ENCODE peak calls at places on chromosomes 5 and 9, in four cellular contexts. M is H1, R is K562, C is HepG2. D is an unnamed sample.

GRCh38 chr9:37104183-37104889 is 16.0 kb upstream of the ZCCHC7 start:
- DNase-seq in R (no peak), C (no peak), M (no peak), D (peak)

GRCh38 chr5:66113160-66113559 is 30.9 kb upstream of the SREK1 start:
- DNase-seq in M (no peak), R (no peak), C (peak), D (peak)

GRCh38 chr5:138954257-138955012 is 79.3 kb upstream of the LRRTM2 start:
- DNase-seq in R (no peak), M (no peak), C (no peak), D (no peak)

GRCh38 chr9:109297899-109298298 is 23.0 kb downstream of the EPB41L4B start:
- DNase-seq in R (no peak), C (no peak), M (no peak), D (no peak)

GRCh38 chr9:27431573-27431972 is 92.5 kb upstream of the IFNK start:
- DNase-seq in R (no peak), C (no peak), M (no peak), D (no peak)

GRCh38 chr5:107469485-107469884 is 201.3 kb downstream of the EFNA5 start:
- DNase-seq in R (no peak), M (no peak), C (no peak), D (peak)

GRCh38 chr5:56190500-56190899 is 42.6 kb downstream of the ANKRD55 start:
- DNase-seq in C (no peak), M (no peak), R (no peak), D (no peak)

GRCh38 chr5:155481182-155481581 is 467.6 kb downstream of the KIF4B start:
- DNase-seq in C (no peak), M (no peak), R (no peak), D (no peak)

GRCh38 chr5:134079748-134080581 is 34.5 kb upstream of the TCF7 start:
- DNase-seq in C (no peak), R (no peak), M (no peak), D (no peak)

GRCh38 chr9:68768619-68769018 is 63.6 kb downstream of the PIP5K1B start:
- DNase-seq in M (no peak), C (no peak), R (no peak), D (no peak)

GRCh38 chr9:131545003-131545785 is at the start of gene PRRT1B:
- DNase-seq in R (no peak), C (peak), M (no peak), D (peak)

GRCh38 chr9:92377904-92378303 is 26.5 kb downstream of the OGN start:
- DNase-seq in R (no peak), M (no peak), C (no peak), D (no peak)

GRCh38 chr5:55541056-55541635 is 6.4 kb upstream of the PLPP1 start:
- DNase-seq in M (no peak), C (no peak), R (no peak), D (no peak)

GRCh38 chr9:108953983-108954574 is 19.9 kb downstream of the ABITRAM start:
- DNase-seq in R (peak), M (no peak), C (peak), D (peak)

GRCh38 chr9:96417610-96418073 is 528 bp downstream of the ZNF367 start:
- DNase-seq in R (no peak), M (no peak), C (no peak), D (no peak)

GRCh38 chr9:35603506-35603985 is 1.5 kb upstream of the TESK1 start:
- DNase-seq in C (peak), R (no peak), M (no peak), D (no peak)

GRCh38 chr5:5340206-5340729 is 82.2 kb upstream of the ICE1 start:
- DNase-seq in M (peak), C (peak), R (peak), D (peak)

GRCh38 chr5:99317136-99317535 is 388.3 kb upstream of the CHD1 start:
- DNase-seq in M (no peak), R (no peak), C (no peak), D (no peak)

GRCh38 chr5:128693779-128694178 is 155.7 kb upstream of the FBN2 start:
- DNase-seq in M (no peak), C (no peak), R (no peak), D (no peak)

GRCh38 chr5:37867634-37868033 is 27.8 kb upstream of the GDNF start:
- DNase-seq in M (no peak), C (no peak), R (no peak), D (no peak)

GRCh38 chr5:41921166-41921565 is 3.9 kb upstream of the FBXO4 start:
- DNase-seq in R (no peak), M (no peak), C (no peak), D (no peak)

GRCh38 chr5:80516826-80517225 is 28.9 kb downstream of the FAM151B start:
- DNase-seq in R (peak), C (no peak), M (no peak), D (peak)

GRCh38 chr9:110745656-110746055 is 77.1 kb downstream of the MUSK start:
- DNase-seq in C (no peak), R (no peak), M (no peak), D (no peak)

GRCh38 chr5:173211284-173211683 is 23.7 kb downstream of the NKX2-5 start:
- DNase-seq in C (no peak), M (no peak), R (no peak), D (no peak)

GRCh38 chr9:137619240-137620090 is 660 bp downstream of the EHMT1 start:
- DNase-seq in C (no peak), M (no peak), R (no peak), D (no peak)

GRCh38 chr9:89422151-89422918 is 75.6 kb downstream of the SEMA4D start:
- DNase-seq in M (no peak), C (no peak), R (no peak), D (no peak)

GRCh38 chr5:24804221-24804681 is 159.5 kb upstream of the CDH10 start:
- DNase-seq in M (no peak), C (no peak), R (no peak), D (no peak)

GRCh38 chr5:149172709-149173505 is 31.6 kb downstream of the ABLIM3 start:
- DNase-seq in R (no peak), M (no peak), C (peak), D (no peak)

GRCh38 chr5:157671592-157672330 is 428 bp downstream of the C5orf52 start:
- DNase-seq in C (no peak), R (no peak), M (no peak), D (no peak)

GRCh38 chr5:122264610-122265009 is 47.4 kb upstream of the SNCAIP start:
- DNase-seq in C (no peak), R (no peak), M (no peak), D (no peak)

GRCh38 chr9:89619019-89619418 is 14.2 kb downstream of the GADD45G start:
- DNase-seq in R (peak), C (no peak), M (no peak), D (no peak)

GRCh38 chr5:134581241-134581981 is 51.2 kb downstream of the SAR1B start:
- DNase-seq in R (no peak), M (no peak), C (no peak), D (no peak)

GRCh38 chr9:78133751-78134150 is 102.1 kb upstream of the CEP78 start:
- DNase-seq in C (no peak), M (no peak), R (no peak), D (no peak)

GRCh38 chr5:132477784-132478497 is 12.6 kb downstream of the IRF1 start:
- DNase-seq in C (no peak), R (no peak), M (no peak), D (no peak)

GRCh38 chr9:97859346-97859745 is 6.3 kb downstream of the FOXE1 start:
- DNase-seq in C (no peak), M (no peak), R (no peak), D (no peak)

GRCh38 chr9:126411225-126411947 is 84.8 kb downstream of the MVB12B start:
- DNase-seq in M (no peak), R (no peak), C (no peak), D (no peak)

GRCh38 chr9:110029422-110029814 is 178.5 kb downstream of the C9orf152 start:
- DNase-seq in C (peak), M (no peak), R (no peak), D (peak)

GRCh38 chr9:122075135-122076030 is 17.7 kb downstream of the TTLL11 start:
- DNase-seq in M (no peak), R (no peak), C (no peak), D (no peak)

DNA sequence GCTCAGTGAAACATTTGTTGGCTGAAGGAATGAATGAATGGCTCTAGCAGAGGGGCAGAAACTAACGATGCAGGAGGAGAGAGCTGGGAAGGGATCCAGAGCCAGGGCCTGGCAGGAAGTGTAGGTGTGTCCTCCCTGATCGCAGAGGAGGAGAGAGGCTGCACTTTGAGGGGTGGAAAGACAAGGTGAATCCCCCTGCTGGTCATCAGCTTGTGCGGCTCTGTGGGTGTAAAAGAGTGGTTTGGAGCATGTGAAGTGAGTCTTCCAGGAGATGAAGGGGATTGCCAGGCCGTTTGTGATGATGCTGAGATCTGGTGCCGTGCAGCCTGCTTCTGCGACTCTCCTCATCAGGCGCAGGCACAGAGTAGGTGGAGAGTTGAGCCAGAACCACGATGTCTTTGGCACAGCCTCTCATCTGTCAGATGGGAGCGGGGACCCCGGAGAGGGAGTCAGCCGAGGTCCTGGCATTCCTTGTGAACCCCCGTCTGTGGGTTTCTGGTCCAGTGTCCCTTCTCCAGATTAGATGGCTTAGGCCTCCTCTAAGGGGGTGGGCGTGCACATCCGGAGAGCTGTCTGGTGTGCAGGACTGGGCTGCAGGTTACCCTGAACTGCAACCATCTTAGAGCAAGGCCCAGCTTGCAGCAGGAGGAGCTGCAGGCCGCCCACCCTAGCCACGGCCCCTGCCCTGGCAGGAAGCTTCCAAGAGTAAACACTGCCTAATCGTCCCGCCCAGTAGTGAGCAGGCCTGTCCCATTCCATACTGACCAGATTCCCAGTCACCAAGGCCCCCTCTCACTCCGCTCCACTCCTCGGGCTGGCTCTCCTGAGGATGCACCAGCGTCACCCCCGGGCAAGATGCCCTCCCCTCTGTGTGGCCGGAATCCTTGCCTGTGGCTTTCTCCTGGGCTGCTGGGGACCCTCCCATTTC is at the start of gene ADAMTS13:
- DNase-seq in R (no peak), M (no peak), C (peak), D (peak)
- TF ChIP-seq RNF2 in R (no peak), M (no peak), C (no peak), D (no peak)

GRCh38 chr9:91130796-91131318 is 230.9 kb downstream of the AUH start:
- DNase-seq in C (no peak), M (no peak), R (no peak), D (no peak)

GRCh38 chr9:91127653-91128052 is 234.1 kb downstream of the AUH start:
- DNase-seq in R (no peak), C (no peak), M (no peak), D (no peak)

GRCh38 chr9:91132576-91133073 is 229.1 kb downstream of the AUH start:
- DNase-seq in R (no peak), C (no peak), M (no peak), D (no peak)

GRCh38 chr9:91134608-91135007 is 227.1 kb downstream of the AUH start:
- DNase-seq in C (no peak), M (no peak), R (no peak), D (no peak)

GRCh38 chr9:91131433-91131839 is 230.3 kb downstream of the AUH start:
- DNase-seq in C (no peak), R (no peak), M (no peak), D (peak)
- TF ChIP-seq RNF2 in C (no peak), R (no peak), M (no peak), D (no peak)

DNA sequence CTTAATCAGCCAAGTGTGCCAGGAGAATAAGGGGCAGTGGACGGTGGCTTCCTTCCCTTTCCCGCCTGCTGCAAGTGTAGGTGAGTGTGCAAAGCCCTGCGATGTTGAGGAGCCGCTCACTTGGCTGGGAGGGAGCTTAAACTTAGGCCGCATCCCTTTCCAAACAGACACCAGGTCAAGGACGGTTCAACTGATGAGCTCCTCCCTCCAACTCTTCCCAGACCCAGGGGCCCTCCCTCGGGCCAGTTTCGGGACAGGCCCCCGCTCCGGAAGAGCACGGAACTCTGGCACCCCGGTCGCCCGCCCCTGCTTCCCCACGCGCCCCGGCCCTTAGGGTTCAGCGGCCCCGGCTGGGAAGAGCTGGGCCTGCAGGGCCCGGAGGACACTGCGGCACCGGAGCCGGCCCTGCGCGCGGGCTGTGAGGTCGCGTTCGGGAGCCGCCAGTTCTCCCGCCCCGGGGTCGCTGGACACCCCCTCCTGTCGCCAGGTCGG is 481 bp downstream of the MRPL36 start:
- DNase-seq in R (no peak), M (no peak), C (peak), D (peak)
- TF ChIP-seq RNF2 in R (no peak), M (no peak), C (no peak), D (no peak)

GRCh38 chr5:29795253-29795652 is 1398.2 kb upstream of the CDH6 start:
- DNase-seq in R (no peak), M (no peak), C (no peak), D (peak)

GRCh38 chr5:29794146-29794787 is 1399.2 kb upstream of the CDH6 start:
- DNase-seq in C (no peak), M (no peak), R (no peak), D (no peak)

GRCh38 chr5:29796018-29796417 is 1397.5 kb upstream of the CDH6 start:
- DNase-seq in M (no peak), R (peak), C (no peak), D (no peak)

DNA sequence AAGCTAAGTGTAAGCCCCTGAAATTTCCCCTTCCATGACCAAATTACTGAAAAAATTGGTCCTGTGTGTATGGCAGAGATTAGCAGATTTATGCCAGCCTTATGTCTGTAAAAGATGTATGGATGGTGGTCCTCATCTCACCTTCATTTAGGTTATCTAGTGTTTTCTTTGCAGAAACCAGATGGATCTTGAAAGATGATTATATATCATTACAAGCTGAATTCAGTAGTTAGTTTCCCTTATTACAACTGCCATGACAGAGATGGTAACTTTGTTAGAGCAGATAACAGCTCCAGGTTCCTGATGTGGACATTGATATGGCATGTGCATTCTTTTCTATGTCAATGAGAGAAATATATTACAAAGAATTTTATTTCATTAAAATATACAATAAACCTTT is 1403.2 kb upstream of the CDH6 start:
- DNase-seq in C (no peak), R (no peak), M (no peak), D (no peak)
- TF ChIP-seq RNF2 in C (no peak), R (no peak), M (no peak), D (no peak)

DNA sequence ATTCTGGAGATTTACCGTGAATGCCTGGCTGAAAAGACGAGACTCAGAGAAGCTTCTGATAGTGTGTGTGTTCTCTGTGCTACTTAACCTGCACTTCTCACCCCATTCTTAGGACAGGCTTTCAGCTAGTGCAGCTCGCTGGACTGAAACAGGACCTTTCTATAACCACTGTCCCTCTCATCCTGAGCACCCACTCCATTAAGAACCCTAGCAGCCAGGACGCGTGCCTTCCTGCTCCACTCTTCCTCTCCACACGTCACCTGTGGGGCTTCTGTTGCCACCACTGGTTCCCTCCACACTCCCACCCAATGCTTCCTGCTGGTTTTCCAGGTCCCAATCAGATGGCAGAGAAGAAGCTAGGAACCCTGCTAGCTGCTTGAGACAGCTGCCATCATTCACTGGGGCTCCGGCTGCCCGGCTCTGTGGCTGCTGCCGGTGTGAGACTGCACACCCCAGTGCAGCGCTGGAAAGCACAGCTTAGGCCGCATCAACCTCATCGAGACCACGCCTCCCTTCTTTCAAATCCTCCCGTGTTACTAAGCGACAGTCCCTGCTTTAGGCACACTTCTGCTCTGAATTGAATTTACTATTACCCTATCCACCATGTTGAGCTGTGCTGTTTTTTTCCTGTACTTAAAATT is 44.0 kb downstream of the RNF130 start:
- DNase-seq in M (no peak), C (no peak), R (no peak), D (no peak)
- TF ChIP-seq RNF2 in M (no peak), C (no peak), R (no peak), D (no peak)

GRCh38 chr5:79086116-79086515 is 16.5 kb downstream of the BHMT2 start:
- DNase-seq in M (no peak), R (no peak), C (no peak), D (no peak)
- TF ChIP-seq RNF2 in M (no peak), R (no peak), C (no peak), D (no peak)